ENCODE peak calls at places on chromosome 3, in four cellular contexts. One of them, this sample, is unnamed.

GRCh38 chr3:48558446-48559134 is 2.0 kb upstream of the PFKFB4 start:
- DNase-seq in epithelial cell of prostate: no peak
- DNase-seq in NCI-H1105: no peak
- DNase-seq in IMR-90: no peak
- DNase-seq in this sample: no peak

GRCh38 chr3:124297062-124297980 is 305.4 kb upstream of the ROPN1 start:
- DNase-seq in epithelial cell of prostate: no peak
- DNase-seq in NCI-H1105: no peak
- DNase-seq in IMR-90: no peak
- DNase-seq in this sample: peak

GRCh38 chr3:179046497-179047353 is 24.9 kb downstream of the ZMAT3 start:
- DNase-seq in epithelial cell of prostate: no peak
- DNase-seq in NCI-H1105: no peak
- DNase-seq in IMR-90: peak
- DNase-seq in this sample: peak

GRCh38 chr3:99505646-99506269 is 132.6 kb upstream of the COL8A1 start:
- DNase-seq in epithelial cell of prostate: no peak
- DNase-seq in NCI-H1105: no peak
- DNase-seq in IMR-90: peak
- DNase-seq in this sample: peak

GRCh38 chr3:111906667-111907066 is 47.6 kb downstream of the PHLDB2 start:
- DNase-seq in epithelial cell of prostate: no peak
- DNase-seq in NCI-H1105: no peak
- DNase-seq in IMR-90: peak
- DNase-seq in this sample: peak

GRCh38 chr3:82505079-82505756 is 743.8 kb upstream of the GBE1 start:
- DNase-seq in epithelial cell of prostate: no peak
- DNase-seq in NCI-H1105: no peak
- DNase-seq in IMR-90: no peak
- DNase-seq in this sample: no peak

GRCh38 chr3:72289708-72290104 is 504.8 kb upstream of the PROK2 start:
- DNase-seq in epithelial cell of prostate: no peak
- DNase-seq in NCI-H1105: no peak
- DNase-seq in IMR-90: no peak
- DNase-seq in this sample: no peak

GRCh38 chr3:136893848-136894443 is 31.9 kb downstream of the NCK1 start:
- DNase-seq in epithelial cell of prostate: peak
- DNase-seq in NCI-H1105: no peak
- DNase-seq in IMR-90: peak
- DNase-seq in this sample: peak

GRCh38 chr3:98761656-98762229 is 1.4 kb upstream of the ST3GAL6 start:
- DNase-seq in epithelial cell of prostate: no peak
- DNase-seq in NCI-H1105: no peak
- DNase-seq in IMR-90: no peak
- DNase-seq in this sample: no peak

GRCh38 chr3:123401836-123402530 is 46.9 kb downstream of the ADCY5 start:
- DNase-seq in epithelial cell of prostate: no peak
- DNase-seq in NCI-H1105: no peak
- DNase-seq in IMR-90: no peak
- DNase-seq in this sample: no peak

GRCh38 chr3:41265823-41266273 is 66.5 kb downstream of the CTNNB1 start:
- DNase-seq in epithelial cell of prostate: no peak
- DNase-seq in NCI-H1105: no peak
- DNase-seq in IMR-90: peak
- DNase-seq in this sample: peak

GRCh38 chr3:175777495-175777894 is 918.4 kb downstream of the NAALADL2 start:
- DNase-seq in epithelial cell of prostate: no peak
- DNase-seq in NCI-H1105: no peak
- DNase-seq in IMR-90: peak
- DNase-seq in this sample: peak

This sample was measured in EH.